ENCODE peak calls at places on chromosomes 3 and 15, in nine cellular contexts. One of them, this sample, is unnamed.

GRCh38 chr3:72336114-72336651 is 512.1 kb downstream of the SHQ1 start:
- DNase-seq in AG08396: no peak
- DNase-seq in BE2C: no peak
- DNase-seq in GM12891: no peak
- DNase-seq in NCI-H1436: no peak
- DNase-seq in mesothelial cell of epicardium: no peak
- DNase-seq in naive thymus-derived CD8-positive, alpha-beta T cell: no peak
- DNase-seq in HCEC 1CT: no peak
- DNase-seq in NCI-H187: no peak
- DNase-seq in this sample: no peak

GRCh38 chr3:9409981-9410849 is 12.8 kb downstream of the SETD5 start:
- DNase-seq in AG08396: no peak
- DNase-seq in BE2C: no peak
- DNase-seq in GM12891: no peak
- DNase-seq in NCI-H1436: no peak
- DNase-seq in mesothelial cell of epicardium: no peak
- DNase-seq in naive thymus-derived CD8-positive, alpha-beta T cell: no peak
- DNase-seq in HCEC 1CT: no peak
- DNase-seq in NCI-H187: no peak
- DNase-seq in this sample: no peak

GRCh38 chr15:52234596-52235541 is 43.7 kb upstream of the GNB5 start:
- DNase-seq in AG08396: no peak
- DNase-seq in BE2C: no peak
- DNase-seq in GM12891: no peak
- DNase-seq in NCI-H1436: no peak
- DNase-seq in mesothelial cell of epicardium: no peak
- DNase-seq in naive thymus-derived CD8-positive, alpha-beta T cell: no peak
- DNase-seq in HCEC 1CT: no peak
- DNase-seq in NCI-H187: no peak
- DNase-seq in this sample: no peak

GRCh38 chr15:82587805-82588204 is 47.5 kb upstream of the RPS17 start:
- DNase-seq in AG08396: no peak
- DNase-seq in BE2C: no peak
- DNase-seq in GM12891: no peak
- DNase-seq in NCI-H1436: no peak
- DNase-seq in mesothelial cell of epicardium: no peak
- DNase-seq in naive thymus-derived CD8-positive, alpha-beta T cell: no peak
- DNase-seq in HCEC 1CT: no peak
- DNase-seq in NCI-H187: no peak
- DNase-seq in this sample: no peak

GRCh38 chr3:102354818-102355515 is 79.8 kb upstream of the ZPLD1 start:
- DNase-seq in AG08396: peak; percentile 4
- DNase-seq in BE2C: no peak
- DNase-seq in GM12891: no peak
- DNase-seq in NCI-H1436: no peak
- DNase-seq in mesothelial cell of epicardium: no peak
- DNase-seq in naive thymus-derived CD8-positive, alpha-beta T cell: no peak
- DNase-seq in HCEC 1CT: peak; percentile 76
- DNase-seq in NCI-H187: no peak
- DNase-seq in this sample: no peak

GRCh38 chr15:77001351-77001750 is 6.4 kb downstream of the PSTPIP1 start:
- DNase-seq in AG08396: no peak
- DNase-seq in BE2C: no peak
- DNase-seq in GM12891: no peak
- DNase-seq in NCI-H1436: no peak
- DNase-seq in mesothelial cell of epicardium: no peak
- DNase-seq in naive thymus-derived CD8-positive, alpha-beta T cell: no peak
- DNase-seq in HCEC 1CT: no peak
- DNase-seq in NCI-H187: no peak
- DNase-seq in this sample: no peak

GRCh38 chr15:70093481-70094309 is 4.0 kb downstream of the TLE3 start:
- DNase-seq in AG08396: no peak
- DNase-seq in BE2C: no peak
- DNase-seq in GM12891: no peak
- DNase-seq in NCI-H1436: no peak
- DNase-seq in mesothelial cell of epicardium: no peak
- DNase-seq in naive thymus-derived CD8-positive, alpha-beta T cell: no peak
- DNase-seq in HCEC 1CT: peak; percentile 12
- DNase-seq in NCI-H187: no peak
- DNase-seq in this sample: no peak

GRCh38 chr3:58021072-58021959 is 13.1 kb downstream of the FLNB start:
- DNase-seq in AG08396: no peak
- DNase-seq in BE2C: no peak
- DNase-seq in GM12891: no peak
- DNase-seq in NCI-H1436: no peak
- DNase-seq in mesothelial cell of epicardium: no peak
- DNase-seq in naive thymus-derived CD8-positive, alpha-beta T cell: no peak
- DNase-seq in HCEC 1CT: no peak
- DNase-seq in NCI-H187: no peak
- DNase-seq in this sample: no peak

GRCh38 chr3:129343643-129344360 is 65.1 kb downstream of the HMCES start:
- DNase-seq in AG08396: peak; percentile 80
- DNase-seq in BE2C: no peak
- DNase-seq in GM12891: peak; percentile 71
- DNase-seq in NCI-H1436: no peak
- DNase-seq in mesothelial cell of epicardium: no peak
- DNase-seq in naive thymus-derived CD8-positive, alpha-beta T cell: no peak
- DNase-seq in HCEC 1CT: peak; percentile 9
- DNase-seq in NCI-H187: no peak
- DNase-seq in this sample: peak; percentile 12

GRCh38 chr15:31458591-31458990 is 132.0 kb downstream of the KLF13 start:
- DNase-seq in AG08396: no peak
- DNase-seq in BE2C: no peak
- DNase-seq in GM12891: no peak
- DNase-seq in NCI-H1436: no peak
- DNase-seq in mesothelial cell of epicardium: no peak
- DNase-seq in naive thymus-derived CD8-positive, alpha-beta T cell: no peak
- DNase-seq in HCEC 1CT: no peak
- DNase-seq in NCI-H187: no peak
- DNase-seq in this sample: no peak

GRCh38 chr15:101062471-101063171 is 143.5 kb downstream of the LRRK1 start:
- DNase-seq in AG08396: no peak
- DNase-seq in BE2C: no peak
- DNase-seq in GM12891: no peak
- DNase-seq in NCI-H1436: no peak
- DNase-seq in mesothelial cell of epicardium: no peak
- DNase-seq in naive thymus-derived CD8-positive, alpha-beta T cell: no peak
- DNase-seq in HCEC 1CT: no peak
- DNase-seq in NCI-H187: no peak
- DNase-seq in this sample: no peak

GRCh38 chr3:124919756-124920155 is 14.8 kb downstream of the MUC13 start:
- DNase-seq in AG08396: peak; percentile 13
- DNase-seq in BE2C: no peak
- DNase-seq in GM12891: no peak
- DNase-seq in NCI-H1436: no peak
- DNase-seq in mesothelial cell of epicardium: no peak
- DNase-seq in naive thymus-derived CD8-positive, alpha-beta T cell: no peak
- DNase-seq in HCEC 1CT: no peak
- DNase-seq in NCI-H187: no peak
- DNase-seq in this sample: peak; percentile 15

GRCh38 chr15:57312323-57313133 is 63.8 kb upstream of the CGNL1 start:
- DNase-seq in AG08396: peak; percentile 42
- DNase-seq in BE2C: no peak
- DNase-seq in GM12891: no peak
- DNase-seq in NCI-H1436: no peak
- DNase-seq in mesothelial cell of epicardium: no peak
- DNase-seq in naive thymus-derived CD8-positive, alpha-beta T cell: no peak
- DNase-seq in HCEC 1CT: no peak
- DNase-seq in NCI-H187: no peak
- DNase-seq in this sample: no peak

GRCh38 chr3:169345662-169346331 is 317.7 kb downstream of the MECOM start:
- DNase-seq in AG08396: no peak
- DNase-seq in BE2C: no peak
- DNase-seq in GM12891: no peak
- DNase-seq in NCI-H1436: no peak
- DNase-seq in mesothelial cell of epicardium: no peak
- DNase-seq in naive thymus-derived CD8-positive, alpha-beta T cell: no peak
- DNase-seq in HCEC 1CT: no peak
- DNase-seq in NCI-H187: no peak
- DNase-seq in this sample: no peak

GRCh38 chr15:42528970-42529369 is 19.6 kb downstream of the LRRC57 start:
- DNase-seq in AG08396: no peak
- DNase-seq in BE2C: no peak
- DNase-seq in GM12891: no peak
- DNase-seq in NCI-H1436: no peak
- DNase-seq in mesothelial cell of epicardium: no peak
- DNase-seq in naive thymus-derived CD8-positive, alpha-beta T cell: no peak
- DNase-seq in HCEC 1CT: peak; percentile 38
- DNase-seq in NCI-H187: no peak
- DNase-seq in this sample: no peak

GRCh38 chr3:155102329-155102728 is 22.2 kb downstream of the MME start:
- DNase-seq in AG08396: no peak
- DNase-seq in BE2C: no peak
- DNase-seq in GM12891: no peak
- DNase-seq in NCI-H1436: no peak
- DNase-seq in mesothelial cell of epicardium: no peak
- DNase-seq in naive thymus-derived CD8-positive, alpha-beta T cell: no peak
- DNase-seq in HCEC 1CT: peak; percentile 76
- DNase-seq in NCI-H187: no peak
- DNase-seq in this sample: no peak

GRCh38 chr3:128495435-128495970 is 2.5 kb upstream of the GATA2 start:
- DNase-seq in AG08396: no peak
- DNase-seq in BE2C: peak; percentile 86
- DNase-seq in GM12891: no peak
- DNase-seq in NCI-H1436: no peak
- DNase-seq in mesothelial cell of epicardium: no peak
- DNase-seq in naive thymus-derived CD8-positive, alpha-beta T cell: no peak
- DNase-seq in HCEC 1CT: no peak
- DNase-seq in NCI-H187: no peak
- DNase-seq in this sample: no peak

GRCh38 chr3:142009029-142009428 is 132.6 kb downstream of the ATP1B3 start:
- DNase-seq in AG08396: no peak
- DNase-seq in BE2C: no peak
- DNase-seq in GM12891: no peak
- DNase-seq in NCI-H1436: no peak
- DNase-seq in mesothelial cell of epicardium: no peak
- DNase-seq in naive thymus-derived CD8-positive, alpha-beta T cell: no peak
- DNase-seq in HCEC 1CT: no peak
- DNase-seq in NCI-H187: no peak
- DNase-seq in this sample: no peak

GRCh38 chr3:156400062-156400461 is 154.9 kb downstream of the SSR3 start:
- DNase-seq in AG08396: no peak
- DNase-seq in BE2C: peak; percentile 43
- DNase-seq in GM12891: no peak
- DNase-seq in NCI-H1436: no peak
- DNase-seq in mesothelial cell of epicardium: no peak
- DNase-seq in naive thymus-derived CD8-positive, alpha-beta T cell: no peak
- DNase-seq in HCEC 1CT: no peak
- DNase-seq in NCI-H187: no peak
- DNase-seq in this sample: no peak

GRCh38 chr15:67085818-67086649 is 20.6 kb downstream of the SMAD3 start:
- DNase-seq in AG08396: peak; percentile 54
- DNase-seq in BE2C: no peak
- DNase-seq in GM12891: peak; percentile 39
- DNase-seq in NCI-H1436: no peak
- DNase-seq in mesothelial cell of epicardium: no peak
- DNase-seq in naive thymus-derived CD8-positive, alpha-beta T cell: no peak
- DNase-seq in HCEC 1CT: peak; percentile 77
- DNase-seq in NCI-H187: no peak
- DNase-seq in this sample: no peak